ENCODE peak calls at places on chromosome 22, in seven cellular contexts. L, R, M, G, V, T and A are unnamed samples.

GRCh38 chr22:48483764-48484528 is 1343.7 kb downstream of the BRD1 start:
- DNase-seq in V (no peak), R (no peak), T (no peak), M (no peak), G (no peak), L (peak), A (no peak)

GRCh38 chr22:38802671-38803121 is 8.8 kb upstream of the DNAL4 start:
- DNase-seq in G (no peak), L (peak), V (peak), M (peak), R (peak), T (no peak), A (no peak)

GRCh38 chr22:30206964-30207363 is 39.6 kb downstream of the LIF start:
- DNase-seq in M (peak), L (peak), R (no peak), T (no peak), G (no peak), V (peak), A (no peak)

GRCh38 chr22:46590334-46590733 is 29.9 kb upstream of the GRAMD4 start:
- DNase-seq in V (no peak), T (no peak), R (no peak), G (no peak), L (no peak), M (no peak), A (peak)

GRCh38 chr22:35777335-35777975 is 59.8 kb downstream of the APOL5 start:
- DNase-seq in M (peak), T (no peak), V (no peak), G (no peak), R (no peak), L (no peak), A (no peak)

GRCh38 chr22:30424471-30425326 is 869 bp upstream of the MTFP1 start:
- DNase-seq in M (peak), L (no peak), R (no peak), G (no peak), T (no peak), V (no peak), A (no peak)

GRCh38 chr22:19911540-19912235 is 29.9 kb upstream of the COMT start:
- DNase-seq in G (no peak), R (no peak), V (no peak), L (no peak), M (no peak), T (no peak), A (no peak)

GRCh38 chr22:19877626-19878339 is 23.1 kb upstream of the GNB1L start:
- DNase-seq in L (no peak), V (peak), R (peak), T (no peak), M (no peak), G (no peak), A (no peak)

GRCh38 chr22:17734197-17734596 is 40.1 kb downstream of the BID start:
- DNase-seq in V (no peak), R (no peak), L (no peak), T (no peak), G (no peak), M (no peak), A (no peak)

GRCh38 chr22:37403267-37403960 is 23.9 kb downstream of the ELFN2 start:
- DNase-seq in M (no peak), G (no peak), V (no peak), R (no peak), T (no peak), L (no peak), A (no peak)

GRCh38 chr22:30198152-30198845 is 48.3 kb downstream of the LIF start:
- DNase-seq in V (no peak), M (no peak), L (no peak), G (no peak), R (no peak), T (no peak), A (no peak)

GRCh38 chr22:36329217-36330078 is 58.3 kb downstream of the MYH9 start:
- DNase-seq in T (peak), V (peak), G (no peak), L (no peak), R (peak), M (peak), A (peak)

GRCh38 chr22:42700355-42700754 is 20.3 kb downstream of the A4GALT start:
- DNase-seq in G (no peak), R (no peak), V (no peak), T (no peak), M (no peak), L (no peak), A (no peak)

GRCh38 chr22:22879675-22880029 is 8.0 kb upstream of the IGLL5 start:
- DNase-seq in T (peak), G (no peak), L (no peak), M (no peak), V (no peak), R (peak), A (no peak)

GRCh38 chr22:22878211-22878570 is 9.4 kb upstream of the IGLL5 start:
- DNase-seq in V (no peak), L (no peak), T (no peak), R (no peak), M (no peak), G (no peak), A (no peak)

GRCh38 chr22:22880645-22881044 is 7.0 kb upstream of the IGLL5 start:
- DNase-seq in G (no peak), T (peak), M (no peak), V (no peak), L (no peak), R (no peak), A (no peak)

GRCh38 chr22:22877523-22878210 is 9.9 kb upstream of the IGLL5 start:
- DNase-seq in T (peak), V (peak), G (no peak), M (peak), L (peak), R (no peak), A (peak)

DNA sequence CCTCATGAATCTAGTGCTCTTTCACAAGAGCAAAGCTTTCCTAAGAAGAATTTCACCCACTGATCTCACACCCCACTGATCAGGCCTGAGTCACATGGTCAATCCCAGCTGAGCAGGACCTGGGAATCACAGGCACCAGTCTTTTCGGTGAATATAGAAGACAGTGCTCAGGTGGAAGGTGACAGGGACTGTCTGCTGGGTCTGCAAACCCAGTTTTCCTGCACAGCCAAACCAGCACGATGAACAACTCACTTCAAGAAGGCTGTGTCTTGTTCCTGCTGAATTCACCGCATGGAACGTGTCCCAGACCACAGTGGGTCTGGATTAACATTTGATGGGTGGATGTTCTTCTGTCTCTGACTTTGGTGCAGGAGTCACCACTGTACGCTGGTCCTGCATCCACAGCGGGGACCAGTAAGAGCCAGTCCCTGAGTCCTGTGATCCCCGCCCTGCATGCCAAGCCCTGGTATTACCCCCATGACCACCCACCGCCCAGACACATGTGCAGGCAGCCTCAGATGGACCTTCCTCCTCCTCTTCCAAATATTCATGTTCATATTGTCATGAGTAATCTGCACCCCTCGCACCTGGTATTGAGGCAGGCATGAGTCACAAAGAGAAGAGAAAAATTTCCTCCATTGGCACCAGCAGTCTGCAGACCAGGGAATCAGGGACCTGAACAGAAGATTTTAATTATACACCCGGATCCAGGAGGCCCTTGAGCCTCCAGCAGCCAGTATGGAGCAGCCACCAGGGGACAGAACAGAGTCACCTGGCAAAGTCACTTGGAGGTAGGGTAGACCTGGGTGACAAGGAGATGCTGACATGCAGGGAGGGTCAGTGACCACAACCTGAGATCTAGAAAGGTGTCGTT is 8.6 kb upstream of the IGLL5 start:
- DNase-seq in L (no peak), V (no peak), M (no peak), T (no peak), R (peak), G (no peak), A (no peak)
- TF ChIP-seq CTCF in L (no peak), V (no peak), M (no peak), T (no peak), R (no peak), G (no peak), A (no peak)

GRCh38 chr22:44182591-44183588 is 2.2 kb downstream of the PARVG start:
- DNase-seq in V (no peak), T (peak), M (no peak), R (peak), L (peak), G (no peak), A (peak)
- H3K4me3 ChIP-seq in V (no peak), T (peak), M (no peak), R (no peak), L (no peak), G (peak), A (peak)

GRCh38 chr22:33909906-33910305 is 10.4 kb downstream of the LARGE1 start:
- DNase-seq in M (no peak), G (no peak), V (no peak), L (no peak), R (no peak), T (no peak), A (no peak)
- TF ChIP-seq CTCF in M (no peak), G (no peak), V (no peak), L (no peak), R (no peak), T (no peak), A (no peak)

GRCh38 chr22:41401781-41402648 is 20.3 kb downstream of the TEF start:
- DNase-seq in V (peak), T (no peak), M (peak), R (peak), G (no peak), L (peak), A (peak)
- H3K4me3 ChIP-seq in V (no peak), T (no peak), M (no peak), R (no peak), G (peak), L (no peak), A (no peak)

GRCh38 chr22:43827336-43827735 is 15.2 kb upstream of the EFCAB6 start:
- DNase-seq in R (no peak), L (no peak), V (no peak), T (no peak), M (no peak), G (no peak), A (no peak)
- TF ChIP-seq CTCF in R (no peak), L (no peak), V (no peak), T (no peak), M (no peak), G (no peak), A (no peak)

DNA sequence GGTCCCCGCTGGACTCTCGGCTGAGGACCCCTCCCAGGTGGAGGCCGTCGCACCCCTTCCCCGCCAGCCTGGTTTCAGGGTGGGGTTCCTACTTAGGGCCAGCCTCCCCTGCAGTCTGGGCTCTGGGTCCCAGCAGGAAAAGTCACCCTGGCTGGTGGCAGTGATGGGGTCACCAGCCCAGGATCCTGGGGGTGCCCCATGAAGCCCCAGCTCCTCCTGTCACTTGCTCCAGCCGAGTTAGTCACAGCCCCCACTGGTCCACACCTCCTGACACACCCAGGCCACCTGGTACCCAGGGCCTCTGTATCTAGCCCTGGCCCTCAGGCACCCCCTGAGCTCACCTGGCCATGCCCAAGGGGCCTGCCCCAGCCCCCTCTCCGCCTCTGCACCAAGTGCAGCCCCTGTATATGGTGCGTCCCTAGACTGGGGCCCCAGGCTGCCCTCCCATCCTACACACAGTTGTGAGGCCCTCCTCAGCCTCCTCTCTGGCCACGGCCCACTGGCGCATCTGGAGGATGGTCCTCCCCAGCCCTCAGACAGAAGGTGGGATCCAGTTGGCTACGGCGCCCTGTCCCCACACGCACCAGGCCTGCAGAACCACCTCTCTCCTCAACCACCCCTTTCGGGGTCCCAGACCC is 6.7 kb downstream of the PLXNB2 start:
- DNase-seq in T (no peak), L (no peak), V (no peak), M (no peak), R (no peak), G (no peak), A (no peak)
- H3K4me3 ChIP-seq in T (no peak), L (peak), V (peak), M (peak), R (peak), G (peak), A (peak)